ENCODE peak calls at places on chromosomes 6 and 20, in six cellular contexts. Z, N, I, Q, B and W are unnamed samples.

GRCh38 chr20:11234181-11234969 is 560.6 kb upstream of the JAG1 start:
- DNase-seq in B (no peak), I (no peak), Q (no peak), N (no peak), Z (no peak), W (no peak)

GRCh38 chr6:90118581-90118980 is 178.1 kb downstream of the BACH2 start:
- DNase-seq in N (no peak), Z (no peak), Q (no peak), B (no peak), I (no peak), W (no peak)

GRCh38 chr6:141550471-141550870 is 582.3 kb upstream of the GJE1 start:
- DNase-seq in Q (no peak), Z (no peak), N (no peak), B (no peak), I (no peak), W (no peak)

GRCh38 chr6:21098744-21099143 is 494.8 kb upstream of the SOX4 start:
- DNase-seq in B (no peak), Q (no peak), Z (no peak), N (no peak), I (no peak), W (no peak)

GRCh38 chr20:4813839-4814695 is 92.4 kb downstream of the PRND start:
- DNase-seq in I (no peak), B (no peak), Q (no peak), Z (no peak), N (no peak), W (peak)

GRCh38 chr6:79467716-79468115 is 69.5 kb downstream of the LCA5 start:
- DNase-seq in N (peak), B (no peak), Z (no peak), I (no peak), Q (no peak), W (no peak)

GRCh38 chr20:61253640-61254511 is 1.8 kb downstream of the CDH4 start:
- DNase-seq in N (peak), B (no peak), Z (no peak), I (no peak), Q (no peak), W (no peak)

GRCh38 chr20:59643616-59644061 is 39.3 kb downstream of the PHACTR3 start:
- DNase-seq in B (peak), N (no peak), Z (peak), I (peak), Q (no peak), W (no peak)

GRCh38 chr6:3325210-3325609 is 66.5 kb downstream of the PSMG4 start:
- DNase-seq in Q (no peak), Z (no peak), B (no peak), I (no peak), N (no peak), W (no peak)

GRCh38 chr6:4319992-4320683 is 184.8 kb upstream of the ECI2 start:
- DNase-seq in Z (no peak), N (no peak), Q (peak), I (no peak), B (no peak), W (no peak)

GRCh38 chr20:10673831-10674683 is at the start of gene JAG1:
- DNase-seq in N (peak), I (peak), Q (peak), Z (peak), B (peak), W (no peak)

GRCh38 chr6:30879684-30880427 is 4.5 kb upstream of the DDR1 start:
- DNase-seq in B (no peak), Z (no peak), I (no peak), Q (no peak), N (no peak), W (no peak)

GRCh38 chr6:102438181-102438580 is 1044.7 kb downstream of the GRIK2 start:
- DNase-seq in Z (no peak), Q (no peak), I (no peak), N (no peak), B (no peak), W (no peak)

GRCh38 chr6:166958926-166959861 is 2.8 kb upstream of the RNASET2 start:
- DNase-seq in B (no peak), N (no peak), Q (no peak), Z (no peak), I (no peak), W (peak)

GRCh38 chr6:5636210-5637030 is 370.3 kb downstream of the NRN1 start:
- DNase-seq in I (no peak), Z (no peak), B (no peak), Q (no peak), N (no peak), W (no peak)

GRCh38 chr6:155301867-155302266 is 12.4 kb downstream of the TFB1M start:
- DNase-seq in N (no peak), I (no peak), B (no peak), Z (no peak), Q (no peak), W (no peak)

GRCh38 chr20:36548006-36548315 is 6.6 kb downstream of the MYL9 start:
- DNase-seq in I (no peak), Q (no peak), N (no peak), B (no peak), Z (no peak), W (no peak)

GRCh38 chr6:1001655-1002349 is 308.9 kb upstream of the EXOC2 start:
- DNase-seq in Q (no peak), N (peak), Z (no peak), B (no peak), I (no peak), W (no peak)

GRCh38 chr20:37383229-37383989 is 37.5 kb downstream of the SRC start:
- DNase-seq in Q (no peak), N (no peak), I (peak), Z (no peak), B (no peak), W (no peak)

GRCh38 chr20:36116813-36117441 is 37.6 kb upstream of the EPB41L1 start:
- DNase-seq in N (peak), Z (no peak), B (no peak), Q (no peak), I (no peak), W (no peak)

GRCh38 chr6:69090132-69090531 is 455.1 kb downstream of the ADGRB3 start:
- DNase-seq in I (no peak), B (no peak), N (peak), Z (no peak), Q (no peak), W (no peak)

GRCh38 chr20:258963-259362 is 1.4 kb downstream of the DEFB132 start:
- DNase-seq in B (no peak), N (peak), I (no peak), Q (no peak), Z (no peak), W (no peak)

GRCh38 chr6:25026723-25027122 is 91.0 kb upstream of the RIPOR2 start:
- DNase-seq in B (no peak), N (no peak), I (no peak), Q (no peak), Z (no peak), W (no peak)

GRCh38 chr20:57211949-57212889 is 54.2 kb downstream of the BMP7 start:
- DNase-seq in Z (peak), B (no peak), N (peak), Q (no peak), I (peak), W (no peak)

GRCh38 chr6:21533678-21534077 is 59.9 kb upstream of the SOX4 start:
- DNase-seq in Z (no peak), N (no peak), Q (no peak), I (no peak), B (no peak), W (no peak)

GRCh38 chr20:36862857-36863668 is 12.9 kb upstream of the TLDC2 start:
- DNase-seq in N (no peak), Q (no peak), Z (no peak), B (no peak), I (no peak), W (no peak)

GRCh38 chr20:1863296-1863695 is 31.9 kb upstream of the SIRPA start:
- DNase-seq in N (no peak), I (no peak), B (no peak), Q (no peak), Z (no peak), W (no peak)

GRCh38 chr6:64838726-64839125 is 868.3 kb downstream of the EYS start:
- DNase-seq in Q (no peak), N (no peak), B (no peak), I (no peak), Z (no peak), W (no peak)

GRCh38 chr6:154518386-154518785 is 7.9 kb upstream of the CNKSR3 start:
- DNase-seq in N (no peak), Q (no peak), Z (no peak), I (no peak), B (no peak), W (no peak)

GRCh38 chr6:139468178-139468577 is 93.7 kb upstream of the CITED2 start:
- DNase-seq in B (no peak), Q (no peak), Z (no peak), I (no peak), N (no peak), W (no peak)

GRCh38 chr6:151004415-151005024 is 139.0 kb downstream of the MTHFD1L start:
- DNase-seq in Q (no peak), B (no peak), N (peak), I (no peak), Z (no peak), W (no peak)

GRCh38 chr6:365835-366234 is 25.7 kb upstream of the IRF4 start:
- DNase-seq in Q (no peak), N (no peak), Z (no peak), I (peak), B (no peak), W (no peak)

GRCh38 chr6:118843685-118844390 is 50.1 kb upstream of the ASF1A start:
- DNase-seq in I (no peak), Z (no peak), Q (no peak), N (no peak), B (no peak), W (no peak)

GRCh38 chr6:157036245-157036681 is 259.1 kb downstream of the ARID1B start:
- DNase-seq in I (no peak), Z (peak), N (peak), B (no peak), Q (no peak), W (no peak)

GRCh38 chr6:34143884-34144580 is 1.9 kb downstream of the GRM4 start:
- DNase-seq in B (no peak), I (peak), Z (no peak), N (no peak), Q (peak), W (peak)